ENCODE peak calls at places on chromosome 13, in nine cellular contexts. C is Panc1, Q is breast epithelium, Z is GM12878, S is SK-N-SH, A is GM23338, B is sigmoid colon, I is transverse colon, K is prostate gland. X is an unnamed sample.

GRCh38 chr13:23488442-23488841 is 54.9 kb upstream of the SACS start:
- DNase-seq in Z (no peak), Q (peak; percentile 56), A (no peak), S (peak; percentile 57), K (peak; percentile 30), I (no peak), C (no peak), B (no peak), X (no peak)

GRCh38 chr13:48236528-48237353 is 3.7 kb downstream of the ITM2B start:
- DNase-seq in Z (no peak), A (no peak), B (no peak), C (no peak), I (no peak), K (no peak), S (no peak), Q (no peak), X (no peak)

GRCh38 chr13:80215368-80215767 is 125.6 kb downstream of the SPRY2 start:
- DNase-seq in S (no peak), C (no peak), K (no peak), Q (no peak), I (no peak), Z (no peak), B (no peak), A (no peak), X (no peak)

GRCh38 chr13:108895220-108895704 is 265.9 kb downstream of the MYO16 start:
- DNase-seq in K (no peak), B (no peak), I (no peak), A (peak; percentile 69), C (no peak), Q (no peak), Z (no peak), S (peak; percentile 38), X (no peak)

GRCh38 chr13:41974262-41974900 is 13.5 kb upstream of the VWA8 start:
- DNase-seq in Q (no peak), S (no peak), C (no peak), K (peak; percentile 20), I (no peak), B (no peak), Z (no peak), A (no peak), X (no peak)

GRCh38 chr13:112715715-112716460 is 26.1 kb downstream of the ATP11A start:
- DNase-seq in S (no peak), A (no peak), K (no peak), I (no peak), B (peak; percentile 45), C (no peak), Q (no peak), Z (no peak), X (no peak)

GRCh38 chr13:75763511-75763910 is 127.4 kb downstream of the LMO7 start:
- DNase-seq in B (no peak), I (no peak), Z (no peak), C (no peak), S (no peak), A (no peak), K (no peak), Q (no peak), X (no peak)

GRCh38 chr13:36912983-36913382 is 7.1 kb downstream of the SMAD9 start:
- DNase-seq in Q (no peak), S (no peak), K (no peak), Z (no peak), C (no peak), I (no peak), B (no peak), A (no peak), X (no peak)

GRCh38 chr13:91879360-91879759 is 480.9 kb downstream of the GPC5 start:
- DNase-seq in Q (no peak), Z (no peak), S (no peak), B (no peak), C (no peak), I (no peak), A (no peak), K (no peak), X (no peak)

GRCh38 chr13:46121597-46122163 is 16.8 kb upstream of the CPB2 start:
- DNase-seq in Z (no peak), Q (no peak), B (no peak), C (no peak), I (no peak), S (no peak), A (no peak), K (no peak), X (no peak)

GRCh38 chr13:51557423-51557822 is 26.8 kb upstream of the WDFY2 start:
- DNase-seq in A (no peak), S (no peak), C (no peak), Z (no peak), B (no peak), Q (no peak), K (no peak), I (no peak), X (no peak)

DNA sequence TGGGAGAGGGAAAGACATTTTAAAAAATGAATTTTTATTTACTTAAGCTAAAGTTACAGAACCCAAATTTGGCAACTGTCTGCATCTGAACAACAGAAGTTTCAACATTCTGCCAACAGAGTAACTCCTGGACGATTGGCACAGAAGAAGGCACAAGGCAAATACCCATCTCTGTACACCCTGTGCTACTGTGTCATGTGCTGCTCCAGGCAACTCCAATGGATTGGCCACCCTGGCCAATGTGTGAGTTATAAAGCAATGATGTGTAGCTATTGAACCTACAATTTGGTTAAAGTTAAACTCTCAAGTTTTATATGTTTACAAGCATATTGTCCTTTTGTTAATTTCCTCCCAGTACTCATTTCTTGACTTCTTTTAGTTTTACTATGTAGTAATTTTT is 6.1 kb downstream of the STARD13 start:
- DNase-seq in I (peak; percentile 64), S (no peak), K (peak; percentile 54), Z (no peak), A (no peak), C (no peak), Q (peak; percentile 30), B (no peak), X (no peak)
- H3K4me3 ChIP-seq in I (no peak overlapping the region), S (no peak overlapping the region), K (no peak overlapping the region), Z (no peak overlapping the region), A (no peak overlapping the region), C (no peak overlapping the region), Q (no peak overlapping the region), B (no peak overlapping the region), X (no peak overlapping the region)

GRCh38 chr13:27793377-27794074 is 1.2 kb downstream of the GSX1 start:
- DNase-seq in Q (no peak), B (no peak), C (no peak), Z (no peak), I (no peak), A (peak; percentile 51), K (no peak), S (no peak), X (no peak)
- TF ChIP-seq POLR2AphosphoS5 in Q (no peak), B (no peak), C (no peak), Z (no peak), I (no peak), A (no peak), K (no peak), S (no peak), X (no peak)

GRCh38 chr13:20177049-20177831 is 15.5 kb downstream of the GJB2 start:
- DNase-seq in C (no peak), S (no peak), Z (no peak), A (peak; percentile 37), B (no peak), K (no peak), I (no peak), Q (no peak), X (no peak)

GRCh38 chr13:20174656-20175405 is 14.0 kb upstream of the GJA3 start:
- DNase-seq in I (peak; percentile 85), B (peak; percentile 82), A (no peak), Z (peak; percentile 43), S (no peak), C (peak; percentile 62), K (peak; percentile 44), Q (peak; percentile 57), X (no peak)

GRCh38 chr13:20173121-20173746 is 12.4 kb upstream of the GJA3 start:
- DNase-seq in S (no peak), Q (no peak), Z (no peak), C (no peak), K (no peak), A (no peak), I (no peak), B (no peak), X (no peak)

GRCh38 chr13:20175907-20176652 is 15.2 kb upstream of the GJA3 start:
- DNase-seq in S (no peak), Z (no peak), A (no peak), K (no peak), B (no peak), C (no peak), Q (no peak), I (no peak), X (no peak)

GRCh38 chr13:20175406-20175794 is 14.5 kb upstream of the GJA3 start:
- DNase-seq in C (no peak), S (no peak), K (no peak), Z (no peak), Q (no peak), I (no peak), A (no peak), B (no peak), X (no peak)
- H3K4me3 ChIP-seq in C (no peak overlapping the region), S (no peak overlapping the region), K (no peak overlapping the region), Z (no peak overlapping the region), Q (no peak overlapping the region), I (no peak overlapping the region), A (no peak overlapping the region), B (no peak overlapping the region), X (no peak overlapping the region)

DNA sequence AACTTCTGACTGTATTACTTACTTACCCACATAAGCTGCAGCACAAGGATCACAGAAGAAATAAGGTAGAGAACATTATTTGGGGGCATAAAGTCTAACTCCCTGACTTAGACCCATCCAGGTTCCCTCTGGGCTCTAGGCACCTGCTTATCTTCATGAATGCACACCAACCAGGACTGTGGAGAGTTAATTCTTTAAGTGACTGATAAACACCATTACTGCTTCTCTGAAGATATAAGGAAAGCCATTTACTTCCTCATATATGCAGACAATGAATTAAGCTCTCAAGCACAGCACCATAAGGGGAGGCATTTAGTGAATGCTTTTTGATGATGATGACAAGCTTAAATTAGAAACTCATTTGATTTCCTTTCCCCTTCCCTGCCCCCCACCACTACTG is 22.5 kb downstream of the OBI1 start:
- DNase-seq in I (no peak), S (no peak), C (no peak), A (no peak), Z (no peak), K (no peak), Q (no peak), B (no peak), X (no peak)
- TF ChIP-seq POLR2AphosphoS5 in I (no peak), S (no peak), C (no peak), A (no peak), Z (no peak), K (no peak), Q (no peak), B (no peak), X (no peak)

X was measured in SK-N-MC.